ENCODE peak calls at places on chromosomes 5 and 9, in eight cellular contexts. G is H54; R is uterus; X is HFF-Myc; T is NCI-H2171 treated with DMSO at 0.1 percent for 48 hours; O is BE2C; A is EH; F is activated CD4-positive, alpha-beta T cell treated with anti-CD3 and anti-CD28 coated beads, Interleukin-2, amount 50 U/mL, for 48 hours. H is an unnamed sample.

GRCh38 chr5:113487779-113488644 is at the start of gene MCC:
- DNase-seq in F (peak; percentile 58), G (peak; percentile 84), A (peak; percentile 86), R (peak; percentile 70), O (peak; percentile 94), T (peak; percentile 80), X (peak; percentile 48), H (peak; percentile 19)

GRCh38 chr9:16985559-16986348 is 115.3 kb upstream of the BNC2 start:
- DNase-seq in G (no peak), F (no peak), T (no peak), O (no peak), A (peak; percentile 97), R (peak; percentile 16), X (peak; percentile 31), H (no peak)

GRCh38 chr9:93303258-93303771 is 119.4 kb downstream of the WNK2 start:
- DNase-seq in F (no peak), O (no peak), T (no peak), G (no peak), R (no peak), A (no peak), X (no peak), H (no peak)

GRCh38 chr9:114006155-114006550 is 71.9 kb downstream of the AMBP start:
- DNase-seq in R (no peak), O (peak; percentile 2), G (no peak), X (no peak), T (no peak), A (no peak), F (no peak), H (peak; percentile 4)

GRCh38 chr9:106621299-106621920 is 241.6 kb upstream of the ZNF462 start:
- DNase-seq in G (no peak), X (no peak), O (no peak), A (no peak), R (no peak), F (no peak), T (peak; percentile 74), H (no peak)

GRCh38 chr9:132410642-132411041 is 631 bp downstream of the CFAP77 start:
- DNase-seq in X (no peak), T (no peak), R (no peak), O (no peak), A (no peak), G (no peak), F (no peak), H (no peak)

GRCh38 chr9:75372499-75373268 is 284.4 kb downstream of the OSTF1 start:
- DNase-seq in X (no peak), O (no peak), F (no peak), A (no peak), T (no peak), R (peak; percentile 41), G (no peak), H (no peak)

GRCh38 chr5:139481580-139482049 is 943 bp downstream of the STING1 start:
- DNase-seq in A (peak; percentile 60), G (no peak), F (no peak), T (no peak), O (no peak), X (no peak), R (peak; percentile 38), H (no peak)

GRCh38 chr5:136004436-136004835 is 24.4 kb upstream of the TGFBI start:
- DNase-seq in F (no peak), O (no peak), A (peak; percentile 87), R (no peak), T (no peak), X (no peak), G (no peak), H (no peak)

GRCh38 chr5:109529520-109529919 is 119.7 kb upstream of the PJA2 start:
- DNase-seq in X (no peak), O (no peak), G (no peak), T (no peak), F (no peak), R (no peak), A (peak; percentile 35), H (no peak)

GRCh38 chr5:130605200-130605599 is 559.9 kb downstream of the HINT1 start:
- DNase-seq in O (no peak), A (no peak), R (no peak), X (no peak), F (no peak), T (peak; percentile 26), G (no peak), H (peak; percentile 12)

GRCh38 chr5:71782771-71783770 is 64.0 kb downstream of the CARTPT start:
- DNase-seq in F (peak; percentile 82), G (peak; percentile 50), X (peak; percentile 29), O (peak; percentile 87), T (peak; percentile 72), A (peak; percentile 81), R (peak; percentile 80), H (peak; percentile 62)

GRCh38 chr5:8500426-8500825 is 631.5 kb downstream of the MTRR start:
- DNase-seq in A (peak; percentile 15), G (no peak), X (no peak), R (no peak), T (no peak), O (no peak), F (no peak), H (no peak)

GRCh38 chr5:81755320-81755719 is 4.4 kb upstream of the SSBP2 start:
- DNase-seq in G (peak; percentile 50), F (no peak), O (no peak), T (no peak), R (peak; percentile 57), X (peak; percentile 49), A (peak; percentile 94), H (peak; percentile 67)

GRCh38 chr5:129395247-129395646 is 64.9 kb upstream of the ADAMTS19 start:
- DNase-seq in O (no peak), T (no peak), R (no peak), G (no peak), X (no peak), F (no peak), A (no peak), H (no peak)

GRCh38 chr9:72661401-72662135 is 140.2 kb downstream of the TMC1 start:
- DNase-seq in F (no peak), X (no peak), O (no peak), R (no peak), T (no peak), G (peak; percentile 23), A (peak; percentile 81), H (no peak)

GRCh38 chr5:169706758-169707450 is 69.8 kb downstream of the DOCK2 start:
- DNase-seq in X (no peak), F (no peak), R (no peak), G (peak; percentile 50), T (no peak), A (peak; percentile 87), O (no peak), H (no peak)

GRCh38 chr5:151255621-151256286 is 2.8 kb downstream of the GM2A start:
- DNase-seq in O (no peak), T (no peak), F (no peak), A (no peak), G (no peak), X (no peak), R (no peak), H (no peak)

GRCh38 chr5:73061593-73061992 is 58.8 kb upstream of the TMEM171 start:
- DNase-seq in G (no peak), F (no peak), A (peak; percentile 36), R (no peak), O (no peak), T (no peak), X (no peak), H (no peak)

GRCh38 chr5:87411586-87412416 is 929 bp downstream of the CCNH start:
- DNase-seq in X (no peak), R (no peak), A (peak; percentile 58), F (peak; percentile 19), G (no peak), O (peak; percentile 17), T (peak; percentile 3), H (peak; percentile 43)

GRCh38 chr9:136662656-136663310 is at the start of gene EGFL7:
- DNase-seq in A (no peak), G (no peak), O (no peak), X (no peak), F (no peak), T (no peak), R (no peak), H (no peak)

GRCh38 chr5:76351577-76351976 is 51.5 kb upstream of the IQGAP2 start:
- DNase-seq in R (no peak), X (no peak), G (no peak), A (no peak), T (no peak), F (no peak), O (no peak), H (no peak)

H was measured in gastrocnemius medialis.